ENCODE peak calls at places on chromosomes 2 and 18, in four cellular contexts. G is SK-N-SH, X is HepG2, C is K562. U is an unnamed sample.
A peak's percentile ranks its signal among the peaks of the same experiment; 100 is the strongest.

GRCh38 chr18:13577091-13577697 is 149.2 kb downstream of the FAM210A start:
- DNase-seq in G (no peak), X (no peak), C (no peak), U (peak; percentile 90)

GRCh38 chr2:175080479-175080878 is 75.3 kb upstream of the CHN1 start:
- DNase-seq in G (peak; percentile 6), X (no peak), C (no peak), U (no peak)

GRCh38 chr2:125167820-125168219 is 1142.7 kb downstream of the CNTNAP5 start:
- DNase-seq in G (no peak), X (no peak), C (no peak), U (no peak)

GRCh38 chr2:63863707-63864106 is 22.0 kb downstream of the UGP2 start:
- DNase-seq in G (no peak), X (no peak), C (no peak), U (no peak)

GRCh38 chr2:121776361-121776760 is 20.9 kb downstream of the TSN start:
- DNase-seq in G (no peak), X (no peak), C (no peak), U (no peak)

GRCh38 chr2:34105015-34105767 is 506.1 kb upstream of the FAM98A start:
- DNase-seq in G (no peak), X (no peak), C (no peak), U (no peak)

GRCh38 chr18:62844850-62845643 is 129.7 kb downstream of the PHLPP1 start:
- DNase-seq in G (no peak), X (no peak), C (no peak), U (no peak)

GRCh38 chr2:42171396-42171971 is 2.3 kb downstream of the EML4 start:
- DNase-seq in G (peak; percentile 45), X (peak; percentile 44), C (no peak), U (no peak)

GRCh38 chr2:111990856-111991255 is 64.2 kb upstream of the TMEM87B start:
- DNase-seq in G (no peak), X (no peak), C (no peak), U (no peak)

GRCh38 chr2:147663153-147663961 is 181.5 kb upstream of the ACVR2A start:
- DNase-seq in G (no peak), X (no peak), C (no peak), U (peak; percentile 64)

DNA sequence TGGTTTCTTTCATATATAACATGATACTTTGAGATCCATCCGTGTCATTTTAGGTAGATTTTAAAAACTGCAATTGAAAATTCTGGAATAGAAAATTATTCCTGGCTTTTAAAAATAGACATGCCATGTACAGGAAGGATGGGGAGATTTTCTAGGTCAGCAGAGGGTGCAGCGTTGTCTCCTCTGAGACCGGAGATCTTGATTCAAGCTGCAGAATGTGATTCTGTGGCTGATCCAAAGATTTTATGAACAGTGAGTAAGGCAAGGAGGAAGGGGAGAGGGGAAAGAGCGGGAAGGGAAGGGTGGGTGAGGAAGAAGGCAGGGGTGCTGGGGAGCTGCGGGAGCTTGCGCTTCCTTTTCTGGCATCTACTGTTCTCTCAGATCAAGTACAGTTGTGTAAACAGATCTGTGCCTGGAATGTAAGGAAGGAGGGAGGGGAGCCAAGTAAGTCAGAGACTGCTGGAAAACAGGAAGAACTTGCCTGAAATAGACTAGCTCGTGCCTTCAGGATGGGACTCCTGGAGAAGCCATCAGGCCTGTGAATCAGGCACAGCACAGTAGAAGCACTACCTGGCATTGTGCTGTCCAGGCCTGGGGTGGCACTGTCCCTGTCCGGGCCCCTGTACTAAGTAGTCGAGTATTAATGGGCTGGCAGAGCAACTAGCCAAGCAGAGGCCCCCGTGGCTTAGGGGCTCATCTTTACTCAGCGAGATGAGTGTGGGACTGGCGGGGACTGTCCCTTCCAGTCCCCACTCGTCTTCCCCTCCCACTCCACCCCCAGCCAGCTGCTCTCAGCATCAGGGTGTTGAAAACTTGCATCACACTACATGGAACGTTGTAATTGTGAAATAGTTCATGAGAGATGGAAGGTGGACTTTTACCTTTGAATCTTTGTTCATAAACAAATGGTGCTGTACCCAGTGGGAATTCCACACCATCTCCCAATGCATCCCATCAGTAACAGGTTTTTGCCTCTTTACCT is 163.5 kb downstream of the UXS1 start:
- DNase-seq in G (no peak), X (peak; percentile 90), C (no peak), U (no peak)
- TF ChIP-seq NFIC in G (no peak), X (peak; percentile 78), C (no peak), U (no peak)

GRCh38 chr2:24580561-24580960 is 89.5 kb downstream of the NCOA1 start:
- DNase-seq in G (no peak), X (no peak), C (no peak), U (no peak)
- H3K4me1 ChIP-seq in G (no peaks in the 10 kb centered on the region), X (no peaks in the 10 kb centered on the region), C (no peaks in the 10 kb centered on the region), U (peaks cover 50% of the 10 kb centered on the region)

GRCh38 chr2:173264603-173265366 is 89.9 kb upstream of the CDCA7 start:
- DNase-seq in G (no peak), X (no peak), C (peak; percentile 21), U (peak; percentile 55)
- TF ChIP-seq NFIC in G (no peak), X (no peak), C (no peak), U (no peak)

GRCh38 chr18:43933177-43933576 is 655.9 kb upstream of the SYT4 start:
- DNase-seq in G (no peak), X (no peak), C (no peak), U (no peak)

GRCh38 chr18:43935051-43935412 is 657.7 kb upstream of the SYT4 start:
- DNase-seq in G (no peak), X (no peak), C (no peak), U (no peak)

GRCh38 chr18:43932140-43932539 is 654.9 kb upstream of the SYT4 start:
- DNase-seq in G (no peak), X (no peak), C (no peak), U (no peak)

GRCh38 chr18:43934322-43935050 is 657.2 kb upstream of the SYT4 start:
- DNase-seq in G (no peak), X (no peak), C (no peak), U (no peak)

DNA sequence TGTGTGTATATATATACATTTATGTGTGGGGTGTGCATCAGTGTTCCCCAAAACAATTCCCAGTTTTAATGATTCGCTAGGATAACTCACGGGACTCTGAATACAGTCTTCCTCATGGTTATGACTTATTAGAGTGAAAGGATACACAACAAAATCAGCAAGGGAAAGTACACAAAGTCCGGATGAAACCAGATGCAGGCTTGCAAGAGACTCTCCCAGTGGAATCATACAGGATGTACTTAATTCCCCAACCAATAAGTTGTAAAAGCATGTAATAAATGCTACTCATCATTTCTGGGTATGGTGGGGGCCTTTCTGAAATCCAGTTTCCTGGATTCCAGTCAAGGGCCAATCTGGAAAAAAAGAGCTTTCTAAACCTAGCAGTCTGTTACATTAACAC is 654.1 kb upstream of the SYT4 start:
- DNase-seq in G (no peak), X (no peak), C (no peak), U (no peak)
- H3K4me1 ChIP-seq in G (peaks cover 14% of the 10 kb centered on the region), X (no peaks in the 10 kb centered on the region), C (no peaks in the 10 kb centered on the region), U (no peaks in the 10 kb centered on the region)

GRCh38 chr18:32975501-32975900 is 202.7 kb upstream of the KLHL14 start:
- DNase-seq in G (no peak), X (no peak), C (no peak), U (no peak)

GRCh38 chr18:32975166-32975441 is 202.3 kb upstream of the KLHL14 start:
- DNase-seq in G (no peak), X (no peak), C (no peak), U (no peak)

DNA sequence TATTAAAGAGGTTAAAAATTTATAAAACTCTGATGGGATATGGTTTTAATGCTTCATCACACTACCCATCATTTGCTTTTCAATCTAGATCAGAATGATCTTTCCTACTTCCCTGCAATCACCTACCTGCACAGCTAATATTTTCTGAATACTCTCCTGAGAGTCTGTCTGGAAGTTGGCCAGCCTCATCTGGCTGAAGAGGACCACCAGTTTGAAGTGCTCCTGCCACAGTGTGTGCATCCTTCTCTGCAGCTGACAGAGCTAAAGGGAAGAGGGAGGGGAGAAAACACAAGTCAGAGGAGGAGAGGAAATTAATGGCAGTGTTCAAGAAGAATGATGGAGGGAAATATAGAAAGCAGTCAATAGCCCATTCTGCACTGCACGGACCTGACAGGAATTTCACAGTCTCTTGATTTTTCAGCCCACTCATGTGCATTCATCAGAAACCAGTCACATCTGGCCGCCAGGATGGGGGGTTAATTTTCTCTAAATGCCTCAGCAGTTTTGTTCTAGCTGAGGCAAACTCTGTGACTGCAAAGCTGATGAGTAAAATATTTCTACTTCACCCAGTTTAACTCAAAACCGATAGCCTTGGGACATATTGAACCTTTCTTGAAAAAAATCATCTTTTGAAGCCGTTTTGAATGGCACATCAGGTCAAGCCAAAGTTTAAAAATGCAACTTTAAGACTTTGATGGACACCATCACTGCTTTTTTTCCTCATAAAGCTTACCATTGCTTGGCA is 201.8 kb upstream of the KLHL14 start:
- DNase-seq in G (no peak), X (no peak), C (no peak), U (no peak)
- TF ChIP-seq NFIC in G (no peak), X (no peak), C (no peak), U (no peak)

GRCh38 chr2:68386362-68386761 is 21.3 kb downstream of the PLEK start:
- DNase-seq in G (no peak), X (no peak), C (no peak), U (no peak)
- H3K4me1 ChIP-seq in G (no peaks in the 10 kb centered on the region), X (peaks cover 5% of the 10 kb centered on the region), C (no peaks in the 10 kb centered on the region), U (peaks cover 80% of the 10 kb centered on the region)

GRCh38 chr18:38648184-38648583 is 1082.6 kb upstream of the CELF4 start:
- DNase-seq in G (no peak), X (no peak), C (no peak), U (no peak)

GRCh38 chr18:38654966-38655365 is 1089.4 kb upstream of the CELF4 start:
- DNase-seq in G (no peak), X (no peak), C (no peak), U (no peak)

DNA sequence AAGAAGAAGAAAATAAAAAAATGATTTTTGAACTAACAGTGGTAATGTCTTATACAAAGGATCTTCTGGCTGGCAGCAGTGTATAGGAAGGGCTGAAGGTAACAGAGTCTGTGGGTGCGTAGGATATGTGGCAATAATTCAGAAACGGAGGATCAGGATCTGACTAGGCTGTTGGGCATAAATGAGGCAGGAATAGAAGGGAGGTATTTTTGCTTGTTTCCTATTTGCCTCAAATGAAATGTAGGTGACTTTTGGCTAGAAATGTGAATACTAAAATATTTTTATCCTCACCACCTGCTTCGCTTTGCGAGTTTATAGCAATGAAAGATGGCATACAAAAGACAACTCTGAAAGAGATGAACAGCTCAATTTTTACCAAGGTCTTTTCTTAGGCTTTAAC is 1086.1 kb upstream of the CELF4 start:
- DNase-seq in G (no peak), X (no peak), C (no peak), U (no peak)
- TF ChIP-seq NFIC in G (no peak), X (no peak), C (no peak), U (no peak)

GRCh38 chr2:37656512-37657423 is 14.7 kb downstream of the CDC42EP3 start:
- DNase-seq in G (no peak), X (no peak), C (no peak), U (no peak)
- H3K4me1 ChIP-seq in G (peaks cover 63% of the 10 kb centered on the region), X (no peaks in the 10 kb centered on the region), C (no peaks in the 10 kb centered on the region), U (peaks cover 54% of the 10 kb centered on the region)